ENCODE peak calls at places on chromosomes 4 and X, in eight cellular contexts. One of them, this sample, is unnamed.

GRCh38 chrX:23513121-23513520 is 154.2 kb upstream of the PRDX4 start:
- DNase-seq in neural crest cell: no peak
- DNase-seq in lower lobe of right lung: no peak
- DNase-seq in activated CD4-positive, alpha-beta T cell treated with anti-CD3 and anti-CD28 coated beads for 36 hours: no peak
- DNase-seq in CD4-positive, alpha-beta T cell: no peak
- DNase-seq in T-helper 9 cell: no peak
- DNase-seq in AG08395: no peak
- DNase-seq in heart left ventricle: no peak
- DNase-seq in this sample: no peak

GRCh38 chr4:101157415-101158135 is 189.8 kb downstream of the PPP3CA start:
- DNase-seq in activated CD4-positive, alpha-beta T cell treated with anti-CD3 and anti-CD28 coated beads for 36 hours: no peak
- DNase-seq in heart left ventricle: no peak
- DNase-seq in lower lobe of right lung: no peak
- DNase-seq in AG08395: peak; percentile 18
- DNase-seq in neural crest cell: no peak
- DNase-seq in CD4-positive, alpha-beta T cell: no peak
- DNase-seq in T-helper 9 cell: no peak
- DNase-seq in this sample: no peak

GRCh38 chr4:65089666-65090065 is 580.6 kb downstream of the EPHA5 start:
- DNase-seq in activated CD4-positive, alpha-beta T cell treated with anti-CD3 and anti-CD28 coated beads for 36 hours: no peak
- DNase-seq in lower lobe of right lung: no peak
- DNase-seq in T-helper 9 cell: no peak
- DNase-seq in CD4-positive, alpha-beta T cell: no peak
- DNase-seq in neural crest cell: no peak
- DNase-seq in heart left ventricle: no peak
- DNase-seq in AG08395: no peak
- DNase-seq in this sample: no peak

GRCh38 chr4:56512166-56512565 is 6.6 kb downstream of the ARL9 start:
- DNase-seq in CD4-positive, alpha-beta T cell: no peak
- DNase-seq in heart left ventricle: no peak
- DNase-seq in AG08395: peak; percentile 46
- DNase-seq in activated CD4-positive, alpha-beta T cell treated with anti-CD3 and anti-CD28 coated beads for 36 hours: no peak
- DNase-seq in T-helper 9 cell: no peak
- DNase-seq in neural crest cell: no peak
- DNase-seq in lower lobe of right lung: no peak
- DNase-seq in this sample: no peak

GRCh38 chr4:20219526-20219925 is 32.2 kb upstream of the SLIT2 start:
- DNase-seq in T-helper 9 cell: no peak
- DNase-seq in CD4-positive, alpha-beta T cell: no peak
- DNase-seq in heart left ventricle: no peak
- DNase-seq in AG08395: no peak
- DNase-seq in neural crest cell: no peak
- DNase-seq in lower lobe of right lung: no peak
- DNase-seq in activated CD4-positive, alpha-beta T cell treated with anti-CD3 and anti-CD28 coated beads for 36 hours: no peak
- DNase-seq in this sample: no peak

GRCh38 chr4:102449751-102450352 is 51.3 kb upstream of the NFKB1 start:
- DNase-seq in activated CD4-positive, alpha-beta T cell treated with anti-CD3 and anti-CD28 coated beads for 36 hours: peak; percentile 69
- DNase-seq in heart left ventricle: no peak
- DNase-seq in lower lobe of right lung: no peak
- DNase-seq in CD4-positive, alpha-beta T cell: peak; percentile 14
- DNase-seq in T-helper 9 cell: peak; percentile 21
- DNase-seq in AG08395: peak; percentile 55
- DNase-seq in neural crest cell: peak; percentile 20
- DNase-seq in this sample: peak; percentile 30

GRCh38 chr4:105417624-105418023 is 56.2 kb downstream of the PPA2 start:
- DNase-seq in T-helper 9 cell: no peak
- DNase-seq in AG08395: no peak
- DNase-seq in activated CD4-positive, alpha-beta T cell treated with anti-CD3 and anti-CD28 coated beads for 36 hours: no peak
- DNase-seq in heart left ventricle: no peak
- DNase-seq in lower lobe of right lung: no peak
- DNase-seq in CD4-positive, alpha-beta T cell: no peak
- DNase-seq in neural crest cell: no peak
- DNase-seq in this sample: no peak

GRCh38 chr4:16411691-16412090 is 185.4 kb upstream of the TAPT1 start:
- DNase-seq in heart left ventricle: no peak
- DNase-seq in CD4-positive, alpha-beta T cell: no peak
- DNase-seq in lower lobe of right lung: no peak
- DNase-seq in activated CD4-positive, alpha-beta T cell treated with anti-CD3 and anti-CD28 coated beads for 36 hours: no peak
- DNase-seq in neural crest cell: no peak
- DNase-seq in T-helper 9 cell: no peak
- DNase-seq in AG08395: no peak
- DNase-seq in this sample: no peak

GRCh38 chr4:52574036-52574435 is 85.1 kb downstream of the USP46 start:
- DNase-seq in lower lobe of right lung: no peak
- DNase-seq in T-helper 9 cell: no peak
- DNase-seq in heart left ventricle: no peak
- DNase-seq in AG08395: peak; percentile 19
- DNase-seq in activated CD4-positive, alpha-beta T cell treated with anti-CD3 and anti-CD28 coated beads for 36 hours: no peak
- DNase-seq in neural crest cell: no peak
- DNase-seq in CD4-positive, alpha-beta T cell: no peak
- DNase-seq in this sample: no peak

This sample was measured in nephron progenitor cell.